ENCODE peak calls at places on chromosomes 3 and 15, in ten cellular contexts. S, N, T, D, U, B, H, F, A and I are unnamed samples.

GRCh38 chr3:195186041-195186709 is 84.8 kb downstream of the XXYLT1 start:
- DNase-seq in D (no peak), F (no peak), B (no peak), T (no peak), U (no peak), N (no peak), S (no peak), A (no peak), H (no peak), I (no peak)

GRCh38 chr3:129121016-129121791 is 400 bp downstream of the RAB43 start:
- DNase-seq in A (no peak), T (peak), F (peak), S (no peak), B (peak), U (peak), N (peak), H (no peak), D (no peak), I (peak)

GRCh38 chr3:45552031-45552772 is 42.3 kb upstream of the LIMD1 start:
- DNase-seq in T (no peak), D (no peak), B (no peak), F (no peak), U (no peak), A (no peak), H (no peak), N (no peak), S (no peak), I (no peak)

GRCh38 chr3:25469609-25470008 is 41.5 kb downstream of the RARB start:
- DNase-seq in F (no peak), D (no peak), B (no peak), U (no peak), T (no peak), N (no peak), H (no peak), S (no peak), A (no peak), I (no peak)

GRCh38 chr15:82158811-82159210 is 103.7 kb downstream of the EFL1 start:
- DNase-seq in N (no peak), S (no peak), F (no peak), A (no peak), U (no peak), H (no peak), T (no peak), B (no peak), D (no peak), I (peak)

GRCh38 chr3:154018100-154018696 is 103.0 kb upstream of the ARHGEF26 start:
- DNase-seq in T (peak), H (peak), U (peak), F (no peak), D (no peak), S (no peak), B (peak), A (peak), N (peak), I (peak)

GRCh38 chr3:188769833-188770232 is 401.9 kb upstream of the TPRG1 start:
- DNase-seq in U (no peak), F (no peak), B (no peak), T (no peak), N (no peak), H (no peak), A (no peak), S (no peak), D (no peak), I (no peak)

GRCh38 chr3:52245322-52246263 is at the start of gene PPM1M:
- DNase-seq in F (no peak), A (peak), D (peak), U (peak), H (no peak), S (no peak), B (no peak), N (peak), T (peak), I (peak)

GRCh38 chr15:57401546-57401945 is 25.2 kb downstream of the CGNL1 start:
- DNase-seq in H (no peak), U (no peak), T (no peak), S (no peak), A (no peak), D (no peak), N (no peak), B (no peak), F (no peak), I (no peak)

GRCh38 chr3:6734395-6734746 is 126.5 kb upstream of the GRM7 start:
- DNase-seq in D (no peak), S (no peak), N (no peak), H (no peak), B (no peak), A (no peak), U (no peak), T (no peak), F (no peak), I (no peak)

GRCh38 chr3:130508970-130509369 is 8.0 kb upstream of the COL6A6 start:
- DNase-seq in N (no peak), S (no peak), A (peak), D (peak), H (no peak), T (no peak), B (no peak), U (no peak), F (no peak), I (no peak)

GRCh38 chr3:122251428-122251827 is 68.0 kb downstream of the CASR start:
- DNase-seq in H (no peak), U (no peak), A (no peak), S (no peak), F (no peak), D (no peak), B (no peak), N (no peak), T (no peak), I (no peak)

GRCh38 chr15:57323806-57324589 is 52.3 kb upstream of the CGNL1 start:
- DNase-seq in H (peak), D (no peak), F (no peak), U (peak), A (no peak), B (peak), S (no peak), T (no peak), N (no peak), I (peak)

GRCh38 chr3:197737749-197738462 is 1.2 kb upstream of the RUBCN start:
- DNase-seq in B (no peak), N (no peak), U (no peak), H (no peak), S (no peak), T (no peak), F (no peak), D (no peak), A (no peak), I (no peak)

GRCh38 chr3:148600902-148601765 is 96.6 kb upstream of the AGTR1 start:
- DNase-seq in N (no peak), B (no peak), D (no peak), A (no peak), U (no peak), H (peak), F (no peak), S (no peak), T (no peak), I (no peak)

GRCh38 chr15:73564255-73564654 is 68.9 kb downstream of the NPTN start:
- DNase-seq in S (no peak), N (peak), A (peak), F (no peak), T (no peak), D (no peak), B (no peak), U (no peak), H (peak), I (peak)

GRCh38 chr3:124346487-124346886 is 354.6 kb upstream of the ROPN1 start:
- DNase-seq in H (no peak), S (no peak), A (no peak), F (no peak), D (no peak), U (no peak), T (no peak), N (no peak), B (no peak), I (no peak)

GRCh38 chr15:38040615-38041014 is 106.2 kb downstream of the TMCO5A start:
- DNase-seq in N (no peak), H (no peak), S (no peak), T (no peak), A (no peak), F (no peak), D (no peak), U (no peak), B (no peak), I (no peak)